ENCODE peak calls at places on chromosomes 4 and X, in five cellular contexts. One of them, this sample, is unnamed.

GRCh38 chrX:70346671-70347070 is 56.8 kb downstream of the KIF4A start:
- DNase-seq in fibroblast of lung: no peak
- DNase-seq in testis: no peak
- DNase-seq in CD4-positive, CD25-positive, alpha-beta regulatory T cell: no peak
- DNase-seq in cardiac muscle cell: no peak
- DNase-seq in this sample: no peak

GRCh38 chr4:147539959-147540358 is 59.1 kb downstream of the EDNRA start:
- DNase-seq in fibroblast of lung: no peak
- DNase-seq in testis: no peak
- DNase-seq in CD4-positive, CD25-positive, alpha-beta regulatory T cell: no peak
- DNase-seq in cardiac muscle cell: no peak
- DNase-seq in this sample: no peak

GRCh38 chr4:152010680-152011079 is 249.9 kb upstream of the GATB start:
- DNase-seq in fibroblast of lung: no peak
- DNase-seq in testis: no peak
- DNase-seq in CD4-positive, CD25-positive, alpha-beta regulatory T cell: peak; percentile 55
- DNase-seq in cardiac muscle cell: no peak
- DNase-seq in this sample: no peak

GRCh38 chr4:94722748-94723147 is 35.0 kb upstream of the BMPR1B start:
- DNase-seq in fibroblast of lung: no peak
- DNase-seq in testis: no peak
- DNase-seq in CD4-positive, CD25-positive, alpha-beta regulatory T cell: no peak
- DNase-seq in cardiac muscle cell: no peak
- DNase-seq in this sample: peak; percentile 79

GRCh38 chrX:124023838-124024238 is 62.3 kb downstream of the STAG2 start:
- DNase-seq in fibroblast of lung: peak; percentile 48
- DNase-seq in testis: no peak
- DNase-seq in CD4-positive, CD25-positive, alpha-beta regulatory T cell: no peak
- DNase-seq in cardiac muscle cell: no peak
- DNase-seq in this sample: no peak

GRCh38 chrX:47723689-47724088 is 64.7 kb upstream of the UXT start:
- DNase-seq in fibroblast of lung: no peak
- DNase-seq in testis: no peak
- DNase-seq in CD4-positive, CD25-positive, alpha-beta regulatory T cell: peak; percentile 12
- DNase-seq in cardiac muscle cell: no peak
- DNase-seq in this sample: no peak

GRCh38 chr4:154205471-154205870 is 286.1 kb downstream of the DCHS2 start:
- DNase-seq in fibroblast of lung: no peak
- DNase-seq in testis: no peak
- DNase-seq in CD4-positive, CD25-positive, alpha-beta regulatory T cell: no peak
- DNase-seq in cardiac muscle cell: no peak
- DNase-seq in this sample: no peak

GRCh38 chrX:102765794-102766193 is 45.3 kb downstream of the GPRASP3 start:
- DNase-seq in fibroblast of lung: peak; percentile 44
- DNase-seq in testis: no peak
- DNase-seq in CD4-positive, CD25-positive, alpha-beta regulatory T cell: no peak
- DNase-seq in cardiac muscle cell: peak; percentile 77
- DNase-seq in this sample: no peak

GRCh38 chr4:179467890-179468289 is 2025.7 kb upstream of the AGA start:
- DNase-seq in fibroblast of lung: no peak
- DNase-seq in testis: no peak
- DNase-seq in CD4-positive, CD25-positive, alpha-beta regulatory T cell: no peak
- DNase-seq in cardiac muscle cell: no peak
- DNase-seq in this sample: no peak

DNA sequence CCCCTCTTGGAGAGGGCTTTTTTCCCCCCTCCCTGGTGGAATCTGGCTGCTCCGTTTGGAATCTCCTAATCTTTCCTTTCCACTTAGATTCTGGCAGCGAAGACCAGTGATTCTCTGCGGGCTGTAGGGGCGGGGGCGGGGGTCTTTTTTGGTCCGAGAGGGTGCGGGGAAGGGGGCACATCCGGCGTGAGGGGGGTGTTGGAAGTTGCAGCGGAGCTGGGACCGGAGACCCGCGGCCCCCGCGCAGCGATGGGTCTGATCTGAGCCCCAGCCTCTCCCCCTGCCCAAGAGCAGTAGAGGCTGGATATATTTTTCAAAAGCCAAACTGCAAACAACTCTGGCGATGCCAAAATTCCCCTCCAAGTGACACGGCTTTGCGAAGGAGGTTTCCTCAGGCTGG is 307 bp downstream of the GRID2 start:
- DNase-seq in fibroblast of lung: no peak
- DNase-seq in testis: no peak
- DNase-seq in CD4-positive, CD25-positive, alpha-beta regulatory T cell: no peak
- DNase-seq in cardiac muscle cell: no peak
- DNase-seq in this sample: no peak
- H3K4me3 ChIP-seq in fibroblast of lung: peak overlapping the region; percentile 1
- H3K4me3 ChIP-seq in testis: peak overlapping the region; percentile 56
- H3K4me3 ChIP-seq in CD4-positive, CD25-positive, alpha-beta regulatory T cell: no peak overlapping the region
- H3K4me3 ChIP-seq in cardiac muscle cell: peak overlapping the region; percentile 47
- H3K4me3 ChIP-seq in this sample: peak overlapping the region; percentile 18

GRCh38 chr4:77141964-77142641 is 14.9 kb upstream of the CCNG2 start:
- DNase-seq in fibroblast of lung: no peak
- DNase-seq in testis: no peak
- DNase-seq in CD4-positive, CD25-positive, alpha-beta regulatory T cell: no peak
- DNase-seq in cardiac muscle cell: no peak
- DNase-seq in this sample: no peak
- H3K27ac ChIP-seq in fibroblast of lung: no peak overlapping the region
- H3K27ac ChIP-seq in testis: no peak overlapping the region
- H3K27ac ChIP-seq in CD4-positive, CD25-positive, alpha-beta regulatory T cell: no peak overlapping the region
- H3K27ac ChIP-seq in cardiac muscle cell: no peak overlapping the region
- H3K27ac ChIP-seq in this sample: no peak overlapping the region

GRCh38 chrX:101079223-101079622 is 544 bp downstream of the TMEM35A start:
- DNase-seq in fibroblast of lung: peak; percentile 12
- DNase-seq in testis: no peak
- DNase-seq in CD4-positive, CD25-positive, alpha-beta regulatory T cell: no peak
- DNase-seq in cardiac muscle cell: no peak
- DNase-seq in this sample: peak; percentile 2

GRCh38 chrX:101081257-101081656 is 2.6 kb downstream of the TMEM35A start:
- DNase-seq in fibroblast of lung: peak; percentile 16
- DNase-seq in testis: no peak
- DNase-seq in CD4-positive, CD25-positive, alpha-beta regulatory T cell: no peak
- DNase-seq in cardiac muscle cell: no peak
- DNase-seq in this sample: no peak

GRCh38 chrX:101080326-101080725 is 1.6 kb downstream of the TMEM35A start:
- DNase-seq in fibroblast of lung: no peak
- DNase-seq in testis: no peak
- DNase-seq in CD4-positive, CD25-positive, alpha-beta regulatory T cell: no peak
- DNase-seq in cardiac muscle cell: no peak
- DNase-seq in this sample: no peak

GRCh38 chrX:101079736-101080135 is 1.1 kb downstream of the TMEM35A start:
- DNase-seq in fibroblast of lung: no peak
- DNase-seq in testis: no peak
- DNase-seq in CD4-positive, CD25-positive, alpha-beta regulatory T cell: no peak
- DNase-seq in cardiac muscle cell: no peak
- DNase-seq in this sample: no peak

DNA sequence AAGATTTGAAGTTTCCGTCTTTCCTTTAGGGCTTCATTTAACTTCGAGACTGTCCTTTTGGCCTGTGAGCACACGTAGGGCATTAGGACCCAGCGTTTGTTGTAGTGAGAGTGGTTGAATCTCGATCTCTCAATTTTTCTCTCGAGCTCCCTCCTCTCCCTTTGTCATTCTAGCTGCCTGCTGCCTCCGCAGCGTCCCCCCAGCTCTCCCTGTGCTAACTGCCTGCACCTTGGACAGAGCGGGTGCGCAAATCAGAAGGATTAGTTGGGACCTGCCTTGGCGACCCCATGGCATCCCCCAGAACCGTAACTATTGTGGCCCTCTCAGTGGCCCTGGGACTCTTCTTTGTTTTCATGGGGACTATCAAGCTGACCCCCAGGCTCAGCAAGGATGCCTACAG is at the start of gene TMEM35A:
- DNase-seq in fibroblast of lung: peak; percentile 44
- DNase-seq in testis: no peak
- DNase-seq in CD4-positive, CD25-positive, alpha-beta regulatory T cell: no peak
- DNase-seq in cardiac muscle cell: peak; percentile 38
- DNase-seq in this sample: peak; percentile 24
- H3K4me3 ChIP-seq in fibroblast of lung: peak within 1 kb of the TSS; percentile 53
- H3K4me3 ChIP-seq in testis: peak within 1 kb of the TSS; percentile 41
- H3K4me3 ChIP-seq in CD4-positive, CD25-positive, alpha-beta regulatory T cell: no peak within 1 kb of the TSS
- H3K4me3 ChIP-seq in cardiac muscle cell: peak within 1 kb of the TSS; percentile 34
- H3K4me3 ChIP-seq in this sample: no peak within 1 kb of the TSS

GRCh38 chrX:6432211-6432610 is 102.7 kb downstream of the VCX3A start:
- DNase-seq in fibroblast of lung: no peak
- DNase-seq in testis: no peak
- DNase-seq in CD4-positive, CD25-positive, alpha-beta regulatory T cell: no peak
- DNase-seq in cardiac muscle cell: no peak
- DNase-seq in this sample: no peak
- H3K27ac ChIP-seq in fibroblast of lung: no peak overlapping the region
- H3K27ac ChIP-seq in testis: no peak overlapping the region
- H3K27ac ChIP-seq in CD4-positive, CD25-positive, alpha-beta regulatory T cell: no peak overlapping the region
- H3K27ac ChIP-seq in cardiac muscle cell: no peak overlapping the region
- H3K27ac ChIP-seq in this sample: no peak overlapping the region

GRCh38 chr4:142500966-142501365 is 345.1 kb downstream of the INPP4B start:
- DNase-seq in fibroblast of lung: no peak
- DNase-seq in testis: no peak
- DNase-seq in CD4-positive, CD25-positive, alpha-beta regulatory T cell: no peak
- DNase-seq in cardiac muscle cell: no peak
- DNase-seq in this sample: no peak
- H3K4me3 ChIP-seq in fibroblast of lung: no peak overlapping the region
- H3K4me3 ChIP-seq in testis: no peak overlapping the region
- H3K4me3 ChIP-seq in CD4-positive, CD25-positive, alpha-beta regulatory T cell: no peak overlapping the region
- H3K4me3 ChIP-seq in cardiac muscle cell: no peak overlapping the region
- H3K4me3 ChIP-seq in this sample: no peak overlapping the region

GRCh38 chr4:2923678-2924173 is 39.5 kb downstream of the NOP14 start:
- DNase-seq in fibroblast of lung: no peak
- DNase-seq in testis: no peak
- DNase-seq in CD4-positive, CD25-positive, alpha-beta regulatory T cell: no peak
- DNase-seq in cardiac muscle cell: no peak
- DNase-seq in this sample: no peak

GRCh38 chr4:2924286-2924685 is 38.9 kb downstream of the NOP14 start:
- DNase-seq in fibroblast of lung: no peak
- DNase-seq in testis: no peak
- DNase-seq in CD4-positive, CD25-positive, alpha-beta regulatory T cell: no peak
- DNase-seq in cardiac muscle cell: no peak
- DNase-seq in this sample: no peak

GRCh38 chr4:2925496-2925895 is 37.7 kb downstream of the NOP14 start:
- DNase-seq in fibroblast of lung: no peak
- DNase-seq in testis: no peak
- DNase-seq in CD4-positive, CD25-positive, alpha-beta regulatory T cell: no peak
- DNase-seq in cardiac muscle cell: no peak
- DNase-seq in this sample: no peak

GRCh38 chr4:2925931-2926860 is 37.0 kb downstream of the NOP14 start:
- DNase-seq in fibroblast of lung: no peak
- DNase-seq in testis: no peak
- DNase-seq in CD4-positive, CD25-positive, alpha-beta regulatory T cell: no peak
- DNase-seq in cardiac muscle cell: no peak
- DNase-seq in this sample: no peak

GRCh38 chr4:2924765-2925301 is 38.4 kb downstream of the NOP14 start:
- DNase-seq in fibroblast of lung: no peak
- DNase-seq in testis: no peak
- DNase-seq in CD4-positive, CD25-positive, alpha-beta regulatory T cell: no peak
- DNase-seq in cardiac muscle cell: no peak
- DNase-seq in this sample: no peak
- H3K27ac ChIP-seq in fibroblast of lung: no peak overlapping the region
- H3K27ac ChIP-seq in testis: no peak overlapping the region
- H3K27ac ChIP-seq in CD4-positive, CD25-positive, alpha-beta regulatory T cell: no peak overlapping the region
- H3K27ac ChIP-seq in cardiac muscle cell: peak overlapping the region; percentile 30
- H3K27ac ChIP-seq in this sample: no peak overlapping the region

GRCh38 chr4:109649872-109650271 is 53.4 kb downstream of the CASP6 start:
- DNase-seq in fibroblast of lung: no peak
- DNase-seq in testis: no peak
- DNase-seq in CD4-positive, CD25-positive, alpha-beta regulatory T cell: peak; percentile 77
- DNase-seq in cardiac muscle cell: no peak
- DNase-seq in this sample: no peak

GRCh38 chr4:109648266-109648996 is 54.8 kb downstream of the CASP6 start:
- DNase-seq in fibroblast of lung: no peak
- DNase-seq in testis: no peak
- DNase-seq in CD4-positive, CD25-positive, alpha-beta regulatory T cell: peak; percentile 86
- DNase-seq in cardiac muscle cell: no peak
- DNase-seq in this sample: peak; percentile 34

GRCh38 chr4:109640644-109641043 is 62.6 kb downstream of the CASP6 start:
- DNase-seq in fibroblast of lung: no peak
- DNase-seq in testis: no peak
- DNase-seq in CD4-positive, CD25-positive, alpha-beta regulatory T cell: no peak
- DNase-seq in cardiac muscle cell: no peak
- DNase-seq in this sample: no peak

GRCh38 chr4:109648997-109649575 is 54.2 kb downstream of the CASP6 start:
- DNase-seq in fibroblast of lung: no peak
- DNase-seq in testis: no peak
- DNase-seq in CD4-positive, CD25-positive, alpha-beta regulatory T cell: peak; percentile 62
- DNase-seq in cardiac muscle cell: no peak
- DNase-seq in this sample: no peak

DNA sequence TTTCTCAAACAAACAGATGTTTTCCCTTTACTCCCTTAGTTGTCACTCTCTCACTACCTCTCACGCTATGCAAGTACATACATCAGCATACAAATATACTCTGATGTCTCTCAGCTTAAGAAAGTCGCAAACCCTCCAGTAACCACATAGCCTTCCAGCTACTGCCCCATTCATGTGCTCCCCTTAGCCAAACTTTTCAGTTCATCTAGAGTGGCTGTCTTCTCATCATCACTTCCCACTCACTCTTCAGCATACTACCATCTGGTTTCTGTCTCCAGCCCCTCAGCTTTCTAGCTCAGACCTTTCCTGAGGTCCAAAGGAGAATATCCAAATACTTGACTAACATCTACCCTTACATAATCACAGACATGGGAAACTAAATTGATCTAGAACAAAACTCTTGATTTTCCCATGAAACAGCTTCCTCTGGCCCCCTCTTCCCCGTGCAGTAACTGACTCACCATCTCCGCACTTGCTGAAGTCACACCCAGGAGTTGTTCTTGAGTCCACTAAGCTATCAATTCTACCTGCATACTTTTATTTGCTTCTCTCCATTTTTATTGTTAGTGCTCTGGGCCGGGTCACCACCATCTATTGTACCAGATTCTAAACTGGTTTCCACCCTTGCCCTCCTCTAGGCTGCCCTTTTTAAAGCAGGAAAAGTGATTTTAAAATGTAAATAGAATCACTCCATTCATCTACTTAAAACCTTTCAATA is 57.2 kb downstream of the CASP6 start:
- DNase-seq in fibroblast of lung: no peak
- DNase-seq in testis: no peak
- DNase-seq in CD4-positive, CD25-positive, alpha-beta regulatory T cell: peak; percentile 13
- DNase-seq in cardiac muscle cell: peak; percentile 2
- DNase-seq in this sample: no peak
- H3K4me3 ChIP-seq in fibroblast of lung: no peak overlapping the region
- H3K4me3 ChIP-seq in testis: no peak overlapping the region
- H3K4me3 ChIP-seq in CD4-positive, CD25-positive, alpha-beta regulatory T cell: peak overlapping the region; percentile 55
- H3K4me3 ChIP-seq in cardiac muscle cell: no peak overlapping the region
- H3K4me3 ChIP-seq in this sample: no peak overlapping the region